ENCODE peak calls at places on chromosomes 1 and 21, in five cellular contexts. C is cardiac muscle cell, O is right cardiac atrium, N is A549, U is SK-N-SH. W is an unnamed sample.

GRCh38 chr1:30786264-30786991 is 28.9 kb upstream of the LAPTM5 start:
- DNase-seq in C (no peak), O (peak), N (no peak), U (no peak), W (no peak)

GRCh38 chr1:22141493-22141892 is 1.4 kb downstream of the WNT4 start:
- DNase-seq in C (no peak), O (no peak), N (no peak), U (no peak), W (no peak)

GRCh38 chr21:31945576-31945975 is 72.8 kb downstream of the HUNK start:
- DNase-seq in C (no peak), O (no peak), N (no peak), U (no peak), W (no peak)

GRCh38 chr21:41294548-41295231 is 21.9 kb upstream of the FAM3B start:
- DNase-seq in C (no peak), O (no peak), N (no peak), U (no peak), W (no peak)

GRCh38 chr1:204645251-204645650 is 40.3 kb downstream of the LRRN2 start:
- DNase-seq in C (no peak), O (no peak), N (no peak), U (no peak), W (no peak)

GRCh38 chr21:44911384-44912157 is 9.1 kb downstream of the ITGB2 start:
- DNase-seq in C (no peak), O (peak), N (peak), U (peak), W (peak)

GRCh38 chr1:203272633-203273205 is 32.6 kb upstream of the BTG2 start:
- DNase-seq in C (no peak), O (peak), N (no peak), U (no peak), W (no peak)

GRCh38 chr21:30839304-30839703 is 9.7 kb upstream of the KRTAP7-1 start:
- DNase-seq in C (peak), O (peak), N (peak), U (peak), W (no peak)

GRCh38 chr1:111563619-111564018 is 56.0 kb upstream of the RAP1A start:
- DNase-seq in C (no peak), O (no peak), N (peak), U (no peak), W (no peak)

GRCh38 chr1:67146539-67146938 is 11.8 kb upstream of the C1orf141 start:
- DNase-seq in C (no peak), O (no peak), N (no peak), U (no peak), W (no peak)

GRCh38 chr1:218299416-218299815 is 14.3 kb downstream of the RRP15 start:
- DNase-seq in C (peak), O (no peak), N (peak), U (no peak), W (no peak)

GRCh38 chr1:79531790-79532189 is 525.3 kb upstream of the ADGRL4 start:
- DNase-seq in C (no peak), O (no peak), N (no peak), U (no peak), W (no peak)

GRCh38 chr1:228085287-228085926 is 2.9 kb downstream of the ARF1 start:
- DNase-seq in C (peak), O (peak), N (no peak), U (no peak), W (no peak)

GRCh38 chr1:42690477-42691156 is 8.4 kb downstream of the YBX1 start:
- DNase-seq in C (no peak), O (no peak), N (no peak), U (no peak), W (no peak)

GRCh38 chr1:222918746-222919477 is 104.1 kb downstream of the DISP1 start:
- DNase-seq in C (no peak), O (no peak), N (no peak), U (no peak), W (no peak)
- H3K27ac ChIP-seq in C (no peak), O (no peak), N (no peak), U (no peak), W (no peak)

GRCh38 chr1:161706116-161706482 is 930 bp upstream of the FCRLA start:
- DNase-seq in C (no peak), O (no peak), N (no peak), U (no peak), W (no peak)
- H3K27ac ChIP-seq in C (peak), O (peak), N (no peak), U (no peak), W (no peak)

GRCh38 chr1:36358514-36359084 is 27.1 kb downstream of the STK40 start:
- DNase-seq in C (no peak), O (peak), N (no peak), U (no peak), W (no peak)

GRCh38 chr1:36355811-36356210 is 29.9 kb downstream of the STK40 start:
- DNase-seq in C (no peak), O (no peak), N (no peak), U (no peak), W (no peak)

GRCh38 chr1:36354486-36354885 is 31.0 kb upstream of the EVA1B start:
- DNase-seq in C (no peak), O (no peak), N (no peak), U (no peak), W (no peak)

GRCh38 chr1:36359383-36359782 is 26.3 kb downstream of the STK40 start:
- DNase-seq in C (no peak), O (peak), N (no peak), U (no peak), W (no peak)

GRCh38 chr1:36359911-36360310 is 25.8 kb downstream of the STK40 start:
- DNase-seq in C (no peak), O (no peak), N (no peak), U (no peak), W (no peak)
- H3K27ac ChIP-seq in C (no peak), O (no peak), N (no peak), U (no peak), W (no peak)

GRCh38 chr1:38992450-38993111 is 1.5 kb downstream of the AKIRIN1 start:
- DNase-seq in C (no peak), O (no peak), N (no peak), U (no peak), W (no peak)
- H3K27ac ChIP-seq in C (peak), O (peak), N (peak), U (no peak), W (peak)